ENCODE peak calls at places on chromosomes 7 and 10, in six cellular contexts. W is ovary, P is tibial nerve, L is mesenchymal stem cell, Z is tibial artery, Y is MM.1S. H is an unnamed sample.

GRCh38 chr10:33800986-33801385 is 466.5 kb upstream of the NRP1 start:
- DNase-seq in W (no peak), P (no peak), L (no peak), Z (no peak), Y (no peak), H (no peak)

GRCh38 chr10:96588060-96588554 is 1.3 kb upstream of the TM9SF3 start:
- DNase-seq in W (no peak), P (no peak), L (no peak), Z (no peak), Y (peak; percentile 20), H (no peak)

GRCh38 chr10:36547965-36548364 is 577.4 kb upstream of the ANKRD30A start:
- DNase-seq in W (no peak), P (no peak), L (no peak), Z (no peak), Y (no peak), H (no peak)

GRCh38 chr10:3902809-3903410 is 117.9 kb upstream of the KLF6 start:
- DNase-seq in W (no peak), P (no peak), L (peak; percentile 76), Z (no peak), Y (no peak), H (no peak)

GRCh38 chr7:55065511-55066229 is 46.9 kb downstream of the EGFR start:
- DNase-seq in W (no peak), P (no peak), L (peak; percentile 95), Z (no peak), Y (no peak), H (no peak)

GRCh38 chr7:66626236-66626957 is 2.3 kb upstream of the KCTD7 start:
- DNase-seq in W (no peak), P (no peak), L (peak; percentile 77), Z (no peak), Y (no peak), H (no peak)

GRCh38 chr7:5545529-5545928 is 121.9 kb upstream of the TNRC18 start:
- DNase-seq in W (no peak), P (no peak), L (no peak), Z (no peak), Y (no peak), H (no peak)

GRCh38 chr10:126935263-126935946 is 30.2 kb downstream of the DOCK1 start:
- DNase-seq in W (no peak), P (no peak), L (peak; percentile 11), Z (no peak), Y (no peak), H (no peak)

GRCh38 chr7:38934536-38934935 is 25.5 kb upstream of the VPS41 start:
- DNase-seq in W (no peak), P (no peak), L (no peak), Z (no peak), Y (no peak), H (no peak)

GRCh38 chr10:30013684-30014246 is 45.6 kb downstream of the JCAD start:
- DNase-seq in W (no peak), P (no peak), L (no peak), Z (no peak), Y (no peak), H (no peak)

GRCh38 chr10:70293169-70293813 is 9.5 kb upstream of the NPFFR1 start:
- DNase-seq in W (no peak), P (no peak), L (no peak), Z (no peak), Y (peak; percentile 70), H (no peak)

GRCh38 chr10:69976795-69977546 is 75.7 kb upstream of the MACROH2A2 start:
- DNase-seq in W (no peak), P (no peak), L (no peak), Z (no peak), Y (peak; percentile 16), H (no peak)

GRCh38 chr10:118467200-118467599 is 125.1 kb upstream of the FAM204A start:
- DNase-seq in W (no peak), P (no peak), L (no peak), Z (no peak), Y (no peak), H (no peak)

GRCh38 chr10:100827819-100828743 is 82.7 kb downstream of the PAX2 start:
- DNase-seq in W (no peak), P (no peak), L (peak; percentile 16), Z (no peak), Y (peak; percentile 58), H (peak; percentile 85)

GRCh38 chr7:31938650-31939049 is 131.6 kb downstream of the PDE1C start:
- DNase-seq in W (no peak), P (no peak), L (no peak), Z (no peak), Y (no peak), H (no peak)

GRCh38 chr10:86291616-86292340 is 74.8 kb downstream of the GRID1 start:
- DNase-seq in W (no peak), P (no peak), L (no peak), Z (peak; percentile 46), Y (no peak), H (peak; percentile 61)

GRCh38 chr10:13674645-13675588 is 88.2 kb downstream of the PRPF18 start:
- DNase-seq in W (no peak), P (no peak), L (no peak), Z (no peak), Y (no peak), H (peak; percentile 7)

GRCh38 chr7:45593121-45593541 is 19.0 kb downstream of the ADCY1 start:
- DNase-seq in W (no peak), P (no peak), L (no peak), Z (no peak), Y (no peak), H (peak; percentile 66)

GRCh38 chr7:149872419-149873073 is 1.2 kb upstream of the ATP6V0E2 start:
- DNase-seq in W (peak; percentile 79), P (peak; percentile 76), L (peak; percentile 92), Z (peak; percentile 88), Y (no peak), H (no peak)

GRCh38 chr10:70307096-70307495 is 23.3 kb upstream of the NPFFR1 start:
- DNase-seq in W (no peak), P (no peak), L (no peak), Z (no peak), Y (no peak), H (no peak)

GRCh38 chr7:122397381-122397780 is 92.8 kb upstream of the FEZF1 start:
- DNase-seq in W (no peak), P (no peak), L (no peak), Z (no peak), Y (no peak), H (no peak)

GRCh38 chr7:77606561-77606960 is 69.5 kb downstream of the PTPN12 start:
- DNase-seq in W (no peak), P (no peak), L (peak; percentile 9), Z (no peak), Y (no peak), H (no peak)

GRCh38 chr7:159027091-159027802 is 117.4 kb downstream of the VIPR2 start:
- DNase-seq in W (peak; percentile 43), P (no peak), L (no peak), Z (peak; percentile 54), Y (no peak), H (no peak)

GRCh38 chr10:95343573-95343972 is 52.8 kb upstream of the PDLIM1 start:
- DNase-seq in W (no peak), P (no peak), L (no peak), Z (no peak), Y (no peak), H (no peak)

GRCh38 chr10:97278491-97278989 is 13.9 kb downstream of the ARHGAP19 start:
- DNase-seq in W (no peak), P (no peak), L (peak; percentile 73), Z (no peak), Y (peak; percentile 65), H (no peak)

GRCh38 chr7:80584778-80585177 is 53.7 kb upstream of the CD36 start:
- DNase-seq in W (no peak), P (no peak), L (peak; percentile 46), Z (no peak), Y (no peak), H (no peak)

GRCh38 chr7:651032-651728 is 75.3 kb upstream of the DNAAF5 start:
- DNase-seq in W (no peak), P (no peak), L (peak; percentile 8), Z (no peak), Y (no peak), H (no peak)

GRCh38 chr10:30059209-30060107 is at the start of gene JCAD:
- DNase-seq in W (peak; percentile 79), P (peak; percentile 75), L (peak; percentile 58), Z (peak; percentile 91), Y (peak; percentile 52), H (peak; percentile 90)

GRCh38 chr7:158573310-158573709 is 14.3 kb downstream of the PTPRN2 start:
- DNase-seq in W (no peak), P (no peak), L (no peak), Z (no peak), Y (no peak), H (peak; percentile 14)

GRCh38 chr7:74193913-74194312 is 15.9 kb upstream of the LAT2 start:
- DNase-seq in W (no peak), P (no peak), L (no peak), Z (peak; percentile 37), Y (no peak), H (peak; percentile 47)
- H3K27ac ChIP-seq in W (no peak overlapping the region), P (no peak overlapping the region), L (no peak overlapping the region), Z (no peak overlapping the region), Y (no peak overlapping the region), H (no peak overlapping the region)

GRCh38 chr10:71530781-71531180 is 134.1 kb downstream of the CDH23 start:
- DNase-seq in W (no peak), P (no peak), L (no peak), Z (no peak), Y (no peak), H (no peak)
- H3K27ac ChIP-seq in W (no peak overlapping the region), P (no peak overlapping the region), L (no peak overlapping the region), Z (no peak overlapping the region), Y (no peak overlapping the region), H (no peak overlapping the region)

DNA sequence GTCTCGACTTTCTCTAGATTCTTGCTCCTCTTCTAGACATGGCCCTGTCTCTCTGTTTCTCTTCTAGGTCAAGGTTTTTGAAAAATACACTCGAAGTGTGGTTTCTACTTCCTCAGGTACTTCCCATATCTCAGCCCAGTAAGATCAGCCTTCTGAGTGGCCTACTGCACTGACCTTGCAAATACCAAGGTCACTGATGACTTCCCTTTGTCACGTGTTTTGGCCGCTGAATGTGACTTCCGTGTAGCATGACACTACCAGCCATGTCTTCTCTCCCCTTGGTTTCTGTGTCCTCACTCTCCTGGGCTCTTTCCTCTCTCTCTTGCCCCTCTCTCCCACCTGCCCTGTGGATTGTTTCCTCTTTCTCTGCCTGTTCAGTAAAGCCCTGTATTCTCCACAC is 7.9 kb upstream of the WIPF3 start:
- DNase-seq in W (no peak), P (no peak), L (no peak), Z (no peak), Y (peak; percentile 84), H (no peak)
- H3K27ac ChIP-seq in W (no peak overlapping the region), P (no peak overlapping the region), L (no peak overlapping the region), Z (no peak overlapping the region), Y (peak overlapping the region; percentile 33), H (no peak overlapping the region)

GRCh38 chr7:103348959-103349358 is 1.5 kb downstream of the PSMC2 start:
- DNase-seq in W (no peak), P (no peak), L (no peak), Z (no peak), Y (no peak), H (no peak)
- H3K27ac ChIP-seq in W (no peak overlapping the region), P (no peak overlapping the region), L (no peak overlapping the region), Z (no peak overlapping the region), Y (no peak overlapping the region), H (peak overlapping the region; percentile 90)

GRCh38 chr7:130951303-130951975 is 217.4 kb upstream of the KLF14 start:
- DNase-seq in W (no peak), P (no peak), L (no peak), Z (no peak), Y (no peak), H (no peak)
- H3K27ac ChIP-seq in W (no peak overlapping the region), P (no peak overlapping the region), L (peak overlapping the region; percentile 10), Z (no peak overlapping the region), Y (no peak overlapping the region), H (peak overlapping the region; percentile 87)